ENCODE peak calls at places on chromosomes 5 and 9, in seven cellular contexts. One of them, this sample, is unnamed.

GRCh38 chr5:35230043-35230611 is at the start of gene PRLR:
- DNase-seq in pancreas: peak; percentile 53
- DNase-seq in WERI-Rb-1: no peak
- DNase-seq in SK-N-SH: peak; percentile 55
- DNase-seq in HCT116: no peak
- DNase-seq in tibial artery: peak; percentile 50
- DNase-seq in BE2C: no peak
- DNase-seq in this sample: no peak

GRCh38 chr5:32531885-32532520 is 53.4 kb upstream of the SUB1 start:
- DNase-seq in pancreas: no peak
- DNase-seq in BE2C: no peak
- DNase-seq in HCT116: no peak
- DNase-seq in WERI-Rb-1: no peak
- DNase-seq in tibial artery: no peak
- DNase-seq in SK-N-SH: no peak
- DNase-seq in this sample: peak; percentile 38

GRCh38 chr5:174733091-174733690 is 8.8 kb downstream of the MSX2 start:
- DNase-seq in pancreas: no peak
- DNase-seq in BE2C: no peak
- DNase-seq in SK-N-SH: no peak
- DNase-seq in tibial artery: no peak
- DNase-seq in HCT116: no peak
- DNase-seq in WERI-Rb-1: no peak
- DNase-seq in this sample: no peak

GRCh38 chr9:35729700-35730485 is 2.1 kb downstream of the TLN1 start:
- DNase-seq in tibial artery: peak; percentile 67
- DNase-seq in WERI-Rb-1: peak; percentile 20
- DNase-seq in BE2C: peak; percentile 44
- DNase-seq in SK-N-SH: peak; percentile 76
- DNase-seq in HCT116: peak; percentile 21
- DNase-seq in pancreas: no peak
- DNase-seq in this sample: peak; percentile 18

GRCh38 chr5:96083361-96083881 is 121.8 kb upstream of the ELL2 start:
- DNase-seq in HCT116: no peak
- DNase-seq in WERI-Rb-1: no peak
- DNase-seq in tibial artery: no peak
- DNase-seq in SK-N-SH: no peak
- DNase-seq in pancreas: no peak
- DNase-seq in BE2C: no peak
- DNase-seq in this sample: peak; percentile 93

GRCh38 chr5:124592891-124593290 is 153.5 kb downstream of the ZNF608 start:
- DNase-seq in WERI-Rb-1: no peak
- DNase-seq in BE2C: peak; percentile 22
- DNase-seq in HCT116: no peak
- DNase-seq in pancreas: no peak
- DNase-seq in SK-N-SH: no peak
- DNase-seq in tibial artery: no peak
- DNase-seq in this sample: no peak

GRCh38 chr9:111276723-111277122 is 53.3 kb downstream of the OR2K2 start:
- DNase-seq in SK-N-SH: no peak
- DNase-seq in pancreas: no peak
- DNase-seq in WERI-Rb-1: no peak
- DNase-seq in HCT116: no peak
- DNase-seq in tibial artery: no peak
- DNase-seq in BE2C: no peak
- DNase-seq in this sample: no peak

GRCh38 chr5:176514244-176514918 is 22.8 kb downstream of the RNF44 start:
- DNase-seq in pancreas: no peak
- DNase-seq in BE2C: no peak
- DNase-seq in HCT116: no peak
- DNase-seq in WERI-Rb-1: no peak
- DNase-seq in SK-N-SH: no peak
- DNase-seq in tibial artery: no peak
- DNase-seq in this sample: no peak

GRCh38 chr9:77980622-77981021 is 51.0 kb downstream of the GNAQ start:
- DNase-seq in pancreas: no peak
- DNase-seq in tibial artery: no peak
- DNase-seq in BE2C: no peak
- DNase-seq in WERI-Rb-1: no peak
- DNase-seq in SK-N-SH: no peak
- DNase-seq in HCT116: no peak
- DNase-seq in this sample: no peak

GRCh38 chr5:85648495-85648894 is 969.2 kb upstream of the COX7C start:
- DNase-seq in tibial artery: no peak
- DNase-seq in BE2C: no peak
- DNase-seq in pancreas: no peak
- DNase-seq in HCT116: no peak
- DNase-seq in SK-N-SH: no peak
- DNase-seq in WERI-Rb-1: no peak
- DNase-seq in this sample: no peak

GRCh38 chr9:128885376-128885775 is 3.4 kb downstream of the LRRC8A start:
- DNase-seq in WERI-Rb-1: no peak
- DNase-seq in pancreas: no peak
- DNase-seq in SK-N-SH: no peak
- DNase-seq in tibial artery: no peak
- DNase-seq in HCT116: no peak
- DNase-seq in BE2C: no peak
- DNase-seq in this sample: no peak

GRCh38 chr9:129143031-129143441 is 31.8 kb downstream of the PTPA start:
- DNase-seq in WERI-Rb-1: peak; percentile 80
- DNase-seq in BE2C: peak; percentile 78
- DNase-seq in tibial artery: peak; percentile 86
- DNase-seq in HCT116: peak; percentile 59
- DNase-seq in pancreas: peak; percentile 90
- DNase-seq in SK-N-SH: peak; percentile 87
- DNase-seq in this sample: peak; percentile 66

GRCh38 chr5:11468334-11469039 is 435.8 kb downstream of the CTNND2 start:
- DNase-seq in BE2C: no peak
- DNase-seq in pancreas: no peak
- DNase-seq in tibial artery: no peak
- DNase-seq in SK-N-SH: no peak
- DNase-seq in HCT116: no peak
- DNase-seq in WERI-Rb-1: no peak
- DNase-seq in this sample: no peak

GRCh38 chr5:59713488-59713844 is 180.1 kb downstream of the PDE4D start:
- DNase-seq in tibial artery: no peak
- DNase-seq in WERI-Rb-1: no peak
- DNase-seq in SK-N-SH: no peak
- DNase-seq in BE2C: no peak
- DNase-seq in HCT116: no peak
- DNase-seq in pancreas: no peak
- DNase-seq in this sample: no peak

GRCh38 chr5:33824516-33825195 is 67.1 kb downstream of the ADAMTS12 start:
- DNase-seq in SK-N-SH: no peak
- DNase-seq in WERI-Rb-1: no peak
- DNase-seq in tibial artery: no peak
- DNase-seq in HCT116: no peak
- DNase-seq in pancreas: no peak
- DNase-seq in BE2C: no peak
- DNase-seq in this sample: no peak

GRCh38 chr9:12776775-12777055 is 1.9 kb downstream of the LURAP1L start:
- DNase-seq in SK-N-SH: no peak
- DNase-seq in HCT116: no peak
- DNase-seq in WERI-Rb-1: no peak
- DNase-seq in BE2C: no peak
- DNase-seq in pancreas: no peak
- DNase-seq in tibial artery: no peak
- DNase-seq in this sample: no peak

GRCh38 chr9:124550080-124550479 is 42.9 kb upstream of the NR5A1 start:
- DNase-seq in tibial artery: no peak
- DNase-seq in SK-N-SH: no peak
- DNase-seq in HCT116: no peak
- DNase-seq in pancreas: no peak
- DNase-seq in WERI-Rb-1: no peak
- DNase-seq in BE2C: no peak
- DNase-seq in this sample: no peak

GRCh38 chr9:124395826-124396225 is 19.4 kb downstream of the PSMB7 start:
- DNase-seq in BE2C: no peak
- DNase-seq in SK-N-SH: no peak
- DNase-seq in WERI-Rb-1: no peak
- DNase-seq in tibial artery: no peak
- DNase-seq in HCT116: no peak
- DNase-seq in pancreas: no peak
- DNase-seq in this sample: no peak

GRCh38 chr9:31519011-31519410 is 865.4 kb upstream of the ACO1 start:
- DNase-seq in tibial artery: no peak
- DNase-seq in pancreas: no peak
- DNase-seq in WERI-Rb-1: peak; percentile 26
- DNase-seq in SK-N-SH: no peak
- DNase-seq in HCT116: no peak
- DNase-seq in BE2C: no peak
- DNase-seq in this sample: no peak

GRCh38 chr5:172643392-172643871 is 2.4 kb downstream of the NEURL1B start:
- DNase-seq in BE2C: no peak
- DNase-seq in HCT116: no peak
- DNase-seq in WERI-Rb-1: no peak
- DNase-seq in pancreas: no peak
- DNase-seq in SK-N-SH: no peak
- DNase-seq in tibial artery: no peak
- DNase-seq in this sample: no peak
- H3K4me3 ChIP-seq in BE2C: no peak overlapping the region
- H3K4me3 ChIP-seq in HCT116: no peak overlapping the region
- H3K4me3 ChIP-seq in WERI-Rb-1: no peak overlapping the region
- H3K4me3 ChIP-seq in pancreas: no peak overlapping the region
- H3K4me3 ChIP-seq in SK-N-SH: no peak overlapping the region
- H3K4me3 ChIP-seq in tibial artery: peak overlapping the region; percentile 92
- H3K4me3 ChIP-seq in this sample: no peak overlapping the region

GRCh38 chr5:122773615-122774014 is 1.3 kb upstream of the SNX2 start:
- DNase-seq in pancreas: no peak
- DNase-seq in SK-N-SH: no peak
- DNase-seq in HCT116: no peak
- DNase-seq in tibial artery: no peak
- DNase-seq in BE2C: no peak
- DNase-seq in WERI-Rb-1: no peak
- DNase-seq in this sample: no peak

GRCh38 chr5:122776143-122776542 is 1.3 kb downstream of the SNX2 start:
- DNase-seq in WERI-Rb-1: no peak
- DNase-seq in BE2C: no peak
- DNase-seq in HCT116: no peak
- DNase-seq in SK-N-SH: no peak
- DNase-seq in tibial artery: no peak
- DNase-seq in pancreas: no peak
- DNase-seq in this sample: no peak

GRCh38 chr5:122775713-122776084 is 819 bp downstream of the SNX2 start:
- DNase-seq in BE2C: no peak
- DNase-seq in tibial artery: no peak
- DNase-seq in pancreas: no peak
- DNase-seq in HCT116: no peak
- DNase-seq in WERI-Rb-1: no peak
- DNase-seq in SK-N-SH: peak; percentile 12
- DNase-seq in this sample: no peak

GRCh38 chr5:122774519-122774860 is 390 bp upstream of the SNX2 start:
- DNase-seq in tibial artery: no peak
- DNase-seq in pancreas: no peak
- DNase-seq in SK-N-SH: no peak
- DNase-seq in BE2C: no peak
- DNase-seq in WERI-Rb-1: no peak
- DNase-seq in HCT116: no peak
- DNase-seq in this sample: no peak

GRCh38 chr5:122774861-122775712 is at the start of gene SNX2:
- DNase-seq in tibial artery: peak; percentile 95
- DNase-seq in BE2C: peak; percentile 97
- DNase-seq in SK-N-SH: peak; percentile 96
- DNase-seq in HCT116: peak; percentile 66
- DNase-seq in WERI-Rb-1: peak; percentile 88
- DNase-seq in pancreas: peak; percentile 95
- DNase-seq in this sample: no peak
- TF ChIP-seq CTCF in tibial artery: peak; percentile 26
- TF ChIP-seq CTCF in BE2C: peak; percentile 9
- TF ChIP-seq CTCF in SK-N-SH: peak; percentile 23
- TF ChIP-seq CTCF in HCT116: no peak
- TF ChIP-seq CTCF in WERI-Rb-1: peak; percentile 35
- TF ChIP-seq CTCF in pancreas: peak; percentile 11
- TF ChIP-seq CTCF in this sample: peak; percentile 27

GRCh38 chr5:138465288-138466057 is at the start of gene EGR1:
- DNase-seq in pancreas: peak; percentile 96
- DNase-seq in WERI-Rb-1: peak; percentile 95
- DNase-seq in HCT116: peak; percentile 85
- DNase-seq in SK-N-SH: peak; percentile 89
- DNase-seq in tibial artery: peak; percentile 96
- DNase-seq in BE2C: peak; percentile 95
- DNase-seq in this sample: peak; percentile 70

GRCh38 chr5:138464018-138464387 is 1.3 kb upstream of the EGR1 start:
- DNase-seq in pancreas: peak; percentile 98
- DNase-seq in SK-N-SH: peak; percentile 95
- DNase-seq in WERI-Rb-1: peak; percentile 95
- DNase-seq in HCT116: peak; percentile 81
- DNase-seq in tibial artery: peak; percentile 92
- DNase-seq in BE2C: peak; percentile 98
- DNase-seq in this sample: peak; percentile 82

GRCh38 chr5:138466058-138466899 is 1.0 kb downstream of the EGR1 start:
- DNase-seq in SK-N-SH: peak; percentile 39
- DNase-seq in WERI-Rb-1: no peak
- DNase-seq in tibial artery: peak; percentile 52
- DNase-seq in pancreas: peak; percentile 86
- DNase-seq in BE2C: no peak
- DNase-seq in HCT116: no peak
- DNase-seq in this sample: no peak

GRCh38 chr5:138463335-138464017 is 1.8 kb upstream of the EGR1 start:
- DNase-seq in SK-N-SH: peak; percentile 56
- DNase-seq in pancreas: no peak
- DNase-seq in BE2C: no peak
- DNase-seq in WERI-Rb-1: peak; percentile 73
- DNase-seq in tibial artery: no peak
- DNase-seq in HCT116: no peak
- DNase-seq in this sample: no peak

GRCh38 chr5:138464388-138465287 is 641 bp upstream of the EGR1 start:
- DNase-seq in pancreas: peak; percentile 99
- DNase-seq in tibial artery: peak; percentile 96
- DNase-seq in WERI-Rb-1: peak; percentile 99
- DNase-seq in HCT116: peak; percentile 98
- DNase-seq in BE2C: peak; percentile 98
- DNase-seq in SK-N-SH: peak; percentile 89
- DNase-seq in this sample: peak; percentile 96
- H3K4me3 ChIP-seq in pancreas: peak overlapping the region; percentile 62
- H3K4me3 ChIP-seq in tibial artery: peak overlapping the region; percentile 85
- H3K4me3 ChIP-seq in WERI-Rb-1: peak overlapping the region; percentile 75
- H3K4me3 ChIP-seq in HCT116: peak overlapping the region; percentile 53
- H3K4me3 ChIP-seq in BE2C: peak overlapping the region; percentile 97
- H3K4me3 ChIP-seq in SK-N-SH: peak overlapping the region; percentile 83
- H3K4me3 ChIP-seq in this sample: peak overlapping the region; percentile 91

DNA sequence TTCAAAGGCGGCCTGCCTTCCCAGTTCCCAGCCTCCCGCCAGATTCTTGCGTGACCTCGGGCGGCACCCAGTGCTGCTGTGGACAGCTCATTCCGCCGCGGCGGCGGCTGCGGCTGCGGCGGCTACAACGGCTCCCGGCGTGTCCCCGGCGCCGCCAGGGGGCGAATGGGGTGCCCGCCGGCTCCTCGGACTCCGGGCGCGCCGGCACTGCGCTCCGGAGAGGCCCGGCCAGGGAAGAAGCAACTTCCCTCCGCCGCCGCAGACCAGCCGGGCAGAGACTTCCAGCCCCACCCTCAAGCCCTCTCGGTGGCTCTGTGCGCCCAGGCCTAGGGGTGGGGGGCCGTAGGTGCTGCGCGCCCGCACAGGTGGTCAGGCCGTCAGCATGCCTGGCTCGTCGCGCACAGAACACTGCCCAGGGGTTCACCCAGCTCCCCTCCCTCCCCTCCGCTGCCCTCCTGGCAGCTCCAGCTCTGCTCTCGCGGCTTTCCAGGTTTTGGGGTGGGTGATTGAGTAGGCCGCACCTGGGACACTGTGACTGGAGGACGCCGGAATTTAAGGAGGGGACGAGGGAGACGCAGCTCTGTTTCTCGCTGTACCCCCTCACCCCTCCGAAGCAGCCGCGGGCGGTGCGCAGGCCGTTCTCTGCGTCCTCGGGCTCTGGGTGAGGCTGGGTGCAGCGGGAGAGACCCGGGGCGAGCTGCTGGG is 20.2 kb downstream of the IGIP start:
- DNase-seq in BE2C: peak; percentile 82
- DNase-seq in pancreas: peak; percentile 87
- DNase-seq in WERI-Rb-1: peak; percentile 48
- DNase-seq in tibial artery: peak; percentile 63
- DNase-seq in SK-N-SH: peak; percentile 90
- DNase-seq in HCT116: no peak
- DNase-seq in this sample: no peak
- TF ChIP-seq CTCF in BE2C: peak; percentile 43
- TF ChIP-seq CTCF in pancreas: peak; percentile 79
- TF ChIP-seq CTCF in WERI-Rb-1: peak; percentile 39
- TF ChIP-seq CTCF in tibial artery: peak; percentile 80
- TF ChIP-seq CTCF in SK-N-SH: peak; percentile 67
- TF ChIP-seq CTCF in HCT116: peak; percentile 35
- TF ChIP-seq CTCF in this sample: no peak